ENCODE peak calls at places on chromosomes 12 and 14, in eight cellular contexts. K is cardiac muscle cell; R is lung; C is GM23338; S is ovary; X is CD4-positive, CD25-positive, alpha-beta regulatory T cell; M is HepG2; Q is HL-60. D is an unnamed sample.

GRCh38 chr12:1217191-1217949 is 226.3 kb downstream of the ERC1 start:
- DNase-seq in K (peak), R (no peak), C (no peak), S (no peak), X (no peak), M (no peak), Q (no peak), D (no peak)

GRCh38 chr14:104638927-104639450 is 34.4 kb upstream of the TMEM179 start:
- DNase-seq in K (no peak), R (no peak), C (no peak), S (no peak), X (no peak), M (no peak), Q (no peak), D (no peak)

GRCh38 chr14:58919262-58919661 is 269.2 kb upstream of the DAAM1 start:
- DNase-seq in K (no peak), R (no peak), C (no peak), S (no peak), X (no peak), M (no peak), Q (no peak), D (no peak)

GRCh38 chr14:57998731-57999130 is 132.8 kb upstream of the SLC35F4 start:
- DNase-seq in K (no peak), R (no peak), C (no peak), S (no peak), X (no peak), M (no peak), Q (no peak), D (no peak)

GRCh38 chr12:1907652-1908611 is 10.5 kb downstream of the CACNA2D4 start:
- DNase-seq in K (no peak), R (peak), C (no peak), S (peak), X (peak), M (no peak), Q (no peak), D (peak)

GRCh38 chr12:80763874-80764273 is 47.2 kb downstream of the MYF5 start:
- DNase-seq in K (peak), R (no peak), C (peak), S (no peak), X (no peak), M (peak), Q (no peak), D (no peak)

GRCh38 chr12:15823360-15824128 is 34.4 kb upstream of the EPS8 start:
- DNase-seq in K (no peak), R (no peak), C (no peak), S (no peak), X (no peak), M (peak), Q (no peak), D (no peak)

GRCh38 chr14:30974628-30975027 is 50.8 kb upstream of the AP4S1 start:
- DNase-seq in K (peak), R (no peak), C (no peak), S (no peak), X (no peak), M (no peak), Q (no peak), D (no peak)

GRCh38 chr12:52271157-52271556 is 3.3 kb upstream of the KRT86 start:
- DNase-seq in K (peak), R (no peak), C (no peak), S (no peak), X (no peak), M (no peak), Q (peak), D (no peak)

GRCh38 chr12:3667485-3667884 is 85.4 kb downstream of the CRACR2A start:
- DNase-seq in K (no peak), R (no peak), C (peak), S (no peak), X (no peak), M (no peak), Q (no peak), D (no peak)

GRCh38 chr12:51924551-51925399 is 17.5 kb downstream of the ACVRL1 start:
- DNase-seq in K (no peak), R (no peak), C (no peak), S (no peak), X (no peak), M (no peak), Q (no peak), D (no peak)

GRCh38 chr14:20112321-20112720 is 1.8 kb downstream of the OR4K17 start:
- DNase-seq in K (no peak), R (no peak), C (no peak), S (no peak), X (no peak), M (no peak), Q (no peak), D (no peak)

GRCh38 chr12:89775336-89776005 is 66.8 kb upstream of the ATP2B1 start:
- DNase-seq in K (no peak), R (no peak), C (no peak), S (no peak), X (no peak), M (no peak), Q (no peak), D (no peak)

GRCh38 chr12:96327346-96327745 is 72.9 kb downstream of the CDK17 start:
- DNase-seq in K (no peak), R (no peak), C (no peak), S (no peak), X (no peak), M (no peak), Q (no peak), D (no peak)

GRCh38 chr14:54844479-54844878 is 58.1 kb downstream of the GCH1 start:
- DNase-seq in K (no peak), R (no peak), C (no peak), S (no peak), X (no peak), M (peak), Q (no peak), D (no peak)

GRCh38 chr12:20704860-20705259 is 9.7 kb downstream of the SLCO1C1 start:
- DNase-seq in K (no peak), R (no peak), C (no peak), S (no peak), X (no peak), M (no peak), Q (no peak), D (no peak)

DNA sequence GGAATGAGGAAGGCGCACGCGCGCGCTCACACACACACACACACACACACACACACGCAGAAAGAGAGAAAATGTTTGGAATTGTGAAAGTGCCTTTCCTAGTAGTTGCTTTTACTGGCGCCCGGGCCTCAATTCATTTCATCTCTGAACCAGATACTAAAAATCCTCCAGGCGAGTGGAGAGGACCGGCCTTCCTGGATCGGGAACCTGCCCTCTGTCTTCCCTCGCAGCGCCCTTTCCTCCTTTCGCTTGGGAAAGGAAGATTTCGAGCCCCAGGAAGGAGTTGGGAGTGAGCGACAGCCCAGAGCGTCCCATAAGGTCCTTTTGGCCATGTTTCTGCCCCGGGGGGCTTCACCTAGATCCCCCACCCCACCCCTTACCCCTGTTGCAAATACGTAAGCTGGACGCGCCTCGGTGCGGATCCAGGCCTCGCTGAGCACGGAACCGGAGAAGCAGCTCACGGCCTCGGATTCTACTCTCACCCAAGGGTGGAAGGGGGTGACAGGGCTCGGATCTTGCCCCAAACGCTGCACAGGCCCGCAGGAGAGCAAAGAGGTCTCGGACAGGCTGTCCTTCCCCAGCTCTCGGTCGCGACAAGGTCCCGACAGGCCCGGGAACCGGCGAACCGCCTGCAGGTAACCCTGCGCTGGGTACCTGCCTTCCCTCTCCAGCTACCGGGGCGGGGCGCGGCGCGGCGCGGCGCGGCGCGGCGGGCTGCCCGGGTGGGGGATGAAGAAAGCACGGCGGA is 8.0 kb upstream of the TBX3 start:
- DNase-seq in K (no peak), R (no peak), C (peak), S (no peak), X (no peak), M (no peak), Q (no peak), D (no peak)
- H3K4me3 ChIP-seq in K (peak), R (peak), C (peak), S (peak), X (no peak), M (peak), Q (no peak), D (peak)

DNA sequence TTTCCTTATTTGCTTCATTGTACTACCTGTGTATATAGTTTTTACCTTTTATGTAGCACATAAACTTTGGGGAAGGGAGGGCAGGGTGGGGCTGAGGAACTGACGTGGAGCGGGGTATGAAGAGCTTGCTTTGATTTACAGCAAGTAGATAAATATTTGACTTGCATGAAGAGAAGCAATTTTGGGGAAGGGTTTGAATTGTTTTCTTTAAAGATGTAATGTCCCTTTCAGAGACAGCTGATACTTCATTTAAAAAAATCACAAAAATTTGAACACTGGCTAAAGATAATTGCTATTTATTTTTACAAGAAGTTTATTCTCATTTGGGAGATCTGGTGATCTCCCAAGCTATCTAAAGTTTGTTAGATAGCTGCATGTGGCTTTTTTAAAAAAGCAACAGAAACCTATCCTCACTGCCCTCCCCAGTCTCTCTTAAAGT is 4.1 kb downstream of the CDKN1B start:
- DNase-seq in K (no peak), R (no peak), C (no peak), S (no peak), X (peak), M (no peak), Q (no peak), D (no peak)
- H3K4me3 ChIP-seq in K (no peak), R (no peak), C (no peak), S (no peak), X (peak), M (peak), Q (no peak), D (no peak)

DNA sequence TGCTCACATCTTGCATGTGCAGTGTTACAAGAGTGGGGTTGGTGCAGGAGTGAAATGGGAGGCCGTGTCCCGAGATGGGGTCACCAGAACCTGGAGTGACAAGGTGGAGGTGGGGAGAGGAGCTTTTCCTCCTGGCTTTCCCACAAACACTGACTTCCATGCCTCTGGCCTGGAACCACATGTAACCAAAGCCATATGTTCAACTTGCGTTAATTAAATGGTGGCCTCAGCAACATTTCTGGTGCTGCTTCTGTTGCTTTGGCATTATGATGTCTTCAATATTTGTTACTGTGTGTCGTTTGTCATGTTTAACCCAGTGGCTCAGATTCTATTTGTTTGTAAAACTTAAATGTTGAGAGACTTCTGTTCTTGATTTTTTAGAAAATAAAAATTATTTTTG is 110.2 kb downstream of the VCPKMT start:
- DNase-seq in K (no peak), R (no peak), C (no peak), S (no peak), X (no peak), M (no peak), Q (no peak), D (no peak)
- H3K4me3 ChIP-seq in K (no peak), R (no peak), C (no peak), S (no peak), X (no peak), M (no peak), Q (no peak), D (no peak)

GRCh38 chr12:8038659-8039114 is 6.2 kb downstream of the FOXJ2 start:
- DNase-seq in K (peak), R (peak), C (peak), S (no peak), X (no peak), M (no peak), Q (no peak), D (peak)
- H3K4me3 ChIP-seq in K (peak), R (no peak), C (peak), S (peak), X (peak), M (no peak), Q (no peak), D (peak)

DNA sequence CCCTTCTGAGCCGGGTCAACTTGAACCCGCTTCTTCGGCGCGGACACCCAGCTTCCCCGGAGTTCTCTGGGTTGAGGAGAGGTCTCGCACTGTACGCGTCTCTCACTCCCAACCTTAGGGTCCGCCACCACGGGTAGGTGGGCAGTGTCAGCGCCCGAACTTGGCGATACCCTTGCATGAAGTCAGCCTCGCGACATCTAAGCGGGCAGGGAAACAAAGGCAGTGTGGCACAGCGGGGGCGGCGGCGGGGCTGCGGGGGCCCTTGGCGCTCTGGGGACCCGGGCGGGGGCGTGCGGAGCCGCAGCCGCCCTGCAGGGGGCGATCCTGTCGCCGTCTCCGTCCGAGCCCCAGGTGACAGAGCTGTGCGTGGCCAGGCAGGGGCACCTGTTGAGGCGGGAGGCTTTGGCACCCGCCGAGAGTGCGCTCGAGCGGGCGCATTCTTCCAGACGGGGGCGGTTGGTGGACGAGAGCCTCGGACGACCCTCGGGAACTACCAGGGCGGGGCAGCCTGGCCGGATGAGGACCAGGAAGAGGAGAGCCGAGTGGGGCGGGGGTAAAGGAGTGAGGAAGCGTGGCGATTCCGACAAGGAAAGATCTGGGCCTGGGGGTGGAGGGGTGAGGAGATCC is 1.1 kb downstream of the GALNT16 start:
- DNase-seq in K (no peak), R (no peak), C (peak), S (no peak), X (peak), M (no peak), Q (no peak), D (peak)
- H3K4me3 ChIP-seq in K (peak), R (no peak), C (peak), S (peak), X (no peak), M (peak), Q (peak), D (peak)

GRCh38 chr14:63759454-63759853 is 31.6 kb upstream of the SGPP1 start:
- DNase-seq in K (peak), R (no peak), C (no peak), S (no peak), X (peak), M (no peak), Q (no peak), D (no peak)
- H3K4me3 ChIP-seq in K (no peak), R (no peak), C (no peak), S (no peak), X (peak), M (no peak), Q (no peak), D (no peak)

DNA sequence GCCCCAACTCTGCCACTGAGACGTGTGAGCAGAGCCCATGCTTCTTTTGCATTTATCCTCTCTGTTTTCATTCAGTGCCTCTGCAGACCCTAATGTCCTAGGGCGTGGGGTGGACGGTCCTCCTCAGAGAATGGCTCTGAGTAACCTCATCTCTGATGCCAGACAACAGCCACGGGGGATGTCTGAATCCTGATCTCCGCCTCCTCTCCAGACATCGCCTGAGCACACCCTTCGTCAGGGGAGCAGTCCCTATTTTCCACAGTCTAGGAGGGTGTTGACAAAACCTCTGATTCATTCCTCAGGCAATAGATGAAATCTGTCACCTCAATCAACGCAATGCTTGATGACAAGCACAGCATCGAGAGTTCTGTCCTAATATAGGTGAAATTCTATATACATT is 109.2 kb upstream of the DYRK2 start:
- DNase-seq in K (no peak), R (no peak), C (no peak), S (no peak), X (no peak), M (no peak), Q (no peak), D (no peak)
- H3K4me3 ChIP-seq in K (no peak), R (no peak), C (no peak), S (no peak), X (no peak), M (no peak), Q (no peak), D (no peak)